ENCODE peak calls at places on chromosome 2, in four cellular contexts. M, P, S and F are unnamed samples.

GRCh38 chr2:200483729-200484198 is 26.1 kb downstream of the KCTD18 start:
- DNase-seq in P (peak), S (no peak), M (no peak), F (peak)

GRCh38 chr2:229779650-229780049 is 65.3 kb upstream of the DNER start:
- DNase-seq in P (no peak), S (no peak), M (no peak), F (no peak)

GRCh38 chr2:214604861-214605260 is 194.0 kb downstream of the VWC2L start:
- DNase-seq in S (peak), P (no peak), M (no peak), F (no peak)

GRCh38 chr2:118095610-118096009 is 7.3 kb downstream of the INSIG2 start:
- DNase-seq in M (no peak), P (no peak), S (no peak), F (no peak)

GRCh38 chr2:217515615-217516309 is 487.0 kb downstream of the TNS1 start:
- DNase-seq in S (no peak), M (no peak), P (no peak), F (no peak)

GRCh38 chr2:196528486-196529223 is 110.9 kb upstream of the CCDC150 start:
- DNase-seq in M (no peak), S (no peak), P (no peak), F (peak)

GRCh38 chr2:235279965-235280364 is 213.9 kb upstream of the AGAP1 start:
- DNase-seq in S (no peak), M (no peak), P (no peak), F (no peak)

GRCh38 chr2:214376631-214377624 is 33.9 kb upstream of the VWC2L start:
- DNase-seq in M (no peak), S (no peak), P (no peak), F (no peak)

GRCh38 chr2:37870829-37871228 is 54.3 kb upstream of the RMDN2 start:
- DNase-seq in S (no peak), M (no peak), P (no peak), F (peak)

GRCh38 chr2:70992945-70993688 is 1.6 kb downstream of the TEX261 start:
- DNase-seq in M (no peak), S (no peak), P (no peak), F (no peak)

GRCh38 chr2:196590286-196590685 is 49.2 kb upstream of the CCDC150 start:
- DNase-seq in P (no peak), S (no peak), M (no peak), F (no peak)

GRCh38 chr2:12934181-12934756 is 217.5 kb downstream of the TRIB2 start:
- DNase-seq in M (no peak), S (no peak), P (no peak), F (no peak)

GRCh38 chr2:3423492-3424170 is 44.1 kb downstream of the TRAPPC12 start:
- DNase-seq in P (peak), M (no peak), S (no peak), F (peak)

GRCh38 chr2:241950413-241950863 is 80.9 kb downstream of the RTP5 start:
- DNase-seq in S (no peak), M (peak), P (peak), F (no peak)

GRCh38 chr2:119727493-119727892 is 32.2 kb upstream of the PTPN4 start:
- DNase-seq in M (no peak), P (no peak), S (no peak), F (no peak)

GRCh38 chr2:96305091-96305978 is at the start of gene SNRNP200:
- DNase-seq in M (peak), P (peak), S (no peak), F (peak)

GRCh38 chr2:43018179-43019024 is 208.0 kb downstream of the ZFP36L2 start:
- DNase-seq in S (peak), P (peak), M (no peak), F (peak)

GRCh38 chr2:236092714-236093113 is 75.5 kb downstream of the GBX2 start:
- DNase-seq in P (no peak), M (no peak), S (no peak), F (no peak)

GRCh38 chr2:180222642-180223041 is 215.5 kb upstream of the CWC22 start:
- DNase-seq in S (peak), M (no peak), P (no peak), F (peak)

GRCh38 chr2:71922091-71922490 is 225.6 kb downstream of the CYP26B1 start:
- DNase-seq in S (no peak), P (no peak), M (no peak), F (no peak)

GRCh38 chr2:46424937-46425336 is 54.4 kb upstream of the TMEM247 start:
- DNase-seq in P (no peak), S (no peak), M (no peak), F (no peak)

GRCh38 chr2:64644240-64645013 is 9.3 kb downstream of the SERTAD2 start:
- DNase-seq in P (peak), M (no peak), S (no peak), F (peak)

GRCh38 chr2:148720501-148720998 is 76.0 kb downstream of the EPC2 start:
- DNase-seq in M (no peak), P (no peak), S (no peak), F (peak)

GRCh38 chr2:42470706-42471105 is 23.1 kb downstream of the KCNG3 start:
- DNase-seq in M (no peak), S (no peak), P (no peak), F (no peak)

GRCh38 chr2:172613610-172614231 is 57.8 kb downstream of the PDK1 start:
- DNase-seq in M (no peak), S (no peak), P (no peak), F (no peak)

GRCh38 chr2:63053889-63054725 is 3.5 kb downstream of the OTX1 start:
- DNase-seq in M (no peak), S (no peak), P (peak), F (no peak)

GRCh38 chr2:84486436-84487115 is 27.5 kb upstream of the SUCLG1 start:
- DNase-seq in M (no peak), P (peak), S (no peak), F (peak)

GRCh38 chr2:192570786-192571185 is 376.1 kb upstream of the TMEFF2 start:
- DNase-seq in M (no peak), P (no peak), S (no peak), F (no peak)

GRCh38 chr2:105078906-105079305 is 41.0 kb downstream of the MRPS9 start:
- DNase-seq in M (no peak), P (no peak), S (no peak), F (peak)

GRCh38 chr2:240290432-240291336 is 144.8 kb upstream of the GPC1 start:
- DNase-seq in M (no peak), P (no peak), S (no peak), F (no peak)

GRCh38 chr2:238886453-238887094 is 38.7 kb downstream of the TWIST2 start:
- DNase-seq in M (no peak), P (no peak), S (no peak), F (no peak)
- TF ChIP-seq CTCF in M (no peak), P (no peak), S (no peak), F (no peak)

GRCh38 chr2:6968319-6969100 is 51.3 kb downstream of the RNF144A start:
- DNase-seq in M (no peak), P (no peak), S (no peak), F (peak)
- TF ChIP-seq CTCF in M (no peak), P (no peak), S (no peak), F (no peak)

DNA sequence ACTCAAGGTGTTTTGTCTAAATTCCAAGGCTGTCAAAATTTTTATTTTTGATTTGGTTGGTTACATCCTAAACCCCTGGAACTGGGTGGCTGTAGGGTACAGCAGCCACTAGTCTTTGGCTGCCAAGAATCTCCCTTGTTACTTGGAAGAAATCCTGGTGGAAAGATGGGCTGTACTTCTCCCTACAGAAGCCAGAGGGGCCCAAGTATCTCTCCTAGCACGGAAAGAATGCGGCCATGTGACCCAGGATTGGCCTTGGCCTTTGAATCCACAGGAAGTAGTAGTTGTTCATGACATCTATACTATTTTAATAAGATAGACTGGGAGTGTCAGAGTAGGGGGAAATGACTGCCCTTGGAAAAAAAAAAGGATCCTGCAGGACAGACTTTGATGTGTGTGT is 54.4 kb upstream of the MYO3B start:
- DNase-seq in P (no peak), S (no peak), M (no peak), F (no peak)
- TF ChIP-seq CTCF in P (no peak), S (peak), M (peak), F (no peak)

DNA sequence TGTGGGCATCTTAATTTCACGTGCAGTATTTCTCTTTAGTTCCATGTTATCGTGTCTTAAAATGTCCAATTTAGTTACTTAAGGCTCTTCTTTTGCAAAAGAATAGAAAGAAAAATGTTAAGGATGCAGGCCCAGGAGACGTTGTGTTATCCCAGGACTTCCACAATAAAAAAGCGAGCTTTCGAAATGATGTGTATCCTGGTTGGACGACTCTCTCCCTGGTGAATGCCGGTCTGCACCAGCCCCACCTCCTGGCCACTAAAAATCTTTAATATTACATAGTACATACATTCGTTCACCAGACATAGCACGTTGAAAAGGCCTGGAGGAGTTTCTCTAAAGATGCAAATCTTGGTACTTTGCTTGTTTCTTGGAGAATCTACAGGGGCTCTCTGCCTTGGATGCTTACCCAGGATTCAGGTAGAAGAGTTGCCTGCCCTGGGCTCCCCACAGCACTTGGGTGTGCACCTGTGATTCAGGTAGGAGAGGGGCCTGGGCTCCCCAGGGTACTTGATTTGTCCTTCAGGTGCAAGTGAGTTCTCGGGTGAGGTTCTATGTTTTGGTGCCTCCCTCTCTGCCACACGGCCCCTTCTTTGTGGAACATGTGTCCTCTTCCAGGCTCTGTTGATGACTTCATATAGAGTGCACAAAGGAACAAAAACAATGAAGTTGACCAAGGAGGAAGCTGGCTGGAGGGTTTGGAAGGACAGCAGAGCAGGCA is 26.6 kb downstream of the TWIST2 start:
- DNase-seq in P (peak), S (no peak), M (no peak), F (no peak)
- TF ChIP-seq CTCF in P (no peak), S (no peak), M (no peak), F (no peak)

DNA sequence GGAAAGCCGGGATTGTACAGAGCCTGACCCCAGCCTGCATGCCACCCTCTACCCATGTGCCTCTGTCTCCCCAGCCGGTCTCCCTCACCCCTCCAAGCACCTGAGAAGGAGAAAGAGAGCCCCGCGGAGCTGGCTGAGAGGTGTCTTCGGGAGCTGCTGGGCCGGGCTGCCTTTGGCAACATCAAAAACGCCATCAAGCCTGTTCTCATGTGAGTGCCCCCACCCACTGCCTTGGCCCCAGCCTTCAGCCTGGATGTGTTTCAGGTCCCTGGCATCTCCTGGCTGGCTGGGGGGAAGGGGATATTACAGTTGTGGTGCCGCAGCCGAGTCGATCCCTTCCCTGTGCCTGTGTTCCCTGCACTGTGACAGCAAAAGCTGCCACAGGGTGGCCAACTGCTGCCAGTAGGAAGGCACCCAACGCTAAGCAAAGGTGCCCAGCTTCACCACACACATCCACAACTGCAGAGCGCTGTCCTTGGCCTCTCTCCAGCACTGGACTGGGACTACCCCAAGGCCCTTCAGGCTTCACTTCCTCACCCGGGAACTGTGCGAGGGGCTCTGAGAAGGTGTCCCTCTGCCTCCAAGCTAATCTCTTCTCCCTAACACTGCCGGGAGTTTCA is 38.4 kb downstream of the POMC start:
- DNase-seq in S (no peak), P (no peak), M (no peak), F (no peak)
- TF ChIP-seq CTCF in S (no peak), P (no peak), M (no peak), F (no peak)

DNA sequence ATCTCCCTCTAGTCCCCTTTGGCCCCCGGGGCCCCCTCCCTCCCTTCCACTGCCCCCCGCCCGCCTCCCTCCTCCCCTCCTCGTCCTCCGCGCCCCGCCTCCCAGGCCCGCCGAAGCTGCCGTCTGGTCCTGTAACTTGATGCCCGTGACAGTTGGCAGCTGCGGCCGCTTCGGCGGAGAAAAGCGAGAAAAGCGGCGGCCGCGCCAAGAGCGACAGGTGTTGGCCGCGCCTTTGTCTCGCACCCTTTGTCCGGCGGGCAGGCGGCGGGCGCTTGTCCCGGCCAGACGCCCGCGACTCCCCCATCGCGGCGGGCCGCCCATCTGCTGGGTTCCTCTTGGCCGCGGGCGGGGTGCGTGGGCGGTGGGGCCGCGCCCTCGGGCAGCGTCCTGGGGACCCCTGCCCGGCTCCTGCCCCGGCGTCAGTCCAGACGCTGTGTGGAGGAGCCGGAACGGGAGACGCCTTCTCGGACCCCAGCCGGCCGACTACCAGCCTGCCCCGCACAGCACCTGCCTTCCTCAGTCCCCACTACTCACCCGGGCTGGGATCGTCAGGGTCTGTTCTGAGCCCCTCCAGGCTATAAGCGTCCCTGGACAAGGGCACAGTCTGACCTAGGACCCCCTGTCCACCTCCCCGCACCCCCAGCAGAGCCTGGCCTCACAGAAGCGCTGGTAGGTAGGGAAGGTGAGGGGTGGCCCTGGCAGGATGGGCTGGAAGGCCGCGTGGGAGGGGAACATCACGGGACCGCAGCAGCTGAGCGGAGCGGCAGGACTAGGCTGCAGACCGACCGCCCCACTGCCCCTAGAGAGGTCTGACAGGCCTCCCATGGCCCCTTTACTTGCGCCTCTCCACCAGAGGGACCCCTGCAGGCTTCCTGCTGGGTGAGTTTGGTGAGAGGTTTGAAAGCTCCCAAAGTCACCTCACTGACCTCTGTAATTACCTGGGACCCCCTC is 1.2 kb upstream of the HES6 start:
- DNase-seq in S (no peak), M (no peak), P (peak), F (no peak)
- TF ChIP-seq CTCF in S (no peak), M (no peak), P (no peak), F (no peak)